ENCODE peak calls at places on chromosome 11, in six cellular contexts. S is colonic mucosa; C is fibroblast of lung; O is ELF-1; K is HFFc6; A is stimulated activated CD4-positive, alpha-beta T cell treated with anti-CD3 and anti-CD28 coated beads, Interleukin-4, amount 100 ng/mL, for 24 hours. D is an unnamed sample.

GRCh38 chr11:125250316-125250870 is 85.8 kb downstream of the PKNOX2 start:
- DNase-seq in A (no peak), O (no peak), C (no peak), S (no peak), K (no peak), D (no peak)

GRCh38 chr11:68206211-68206610 is 6.9 kb downstream of the KMT5B start:
- DNase-seq in K (peak), S (no peak), C (peak), A (no peak), O (peak), D (peak)

GRCh38 chr11:19890308-19890707 is 177.7 kb downstream of the NAV2 start:
- DNase-seq in C (peak), S (no peak), K (peak), O (no peak), A (no peak), D (peak)

GRCh38 chr11:116109228-116109627 is 605.0 kb upstream of the CADM1 start:
- DNase-seq in A (no peak), S (no peak), C (peak), K (no peak), O (no peak), D (peak)

GRCh38 chr11:72247584-72247983 is 3.6 kb upstream of the PHOX2A start:
- DNase-seq in A (no peak), C (no peak), K (no peak), S (no peak), O (no peak), D (no peak)

GRCh38 chr11:88508808-88509581 is 171.5 kb upstream of the CTSC start:
- DNase-seq in K (no peak), A (peak), O (peak), C (peak), S (peak), D (no peak)

GRCh38 chr11:47071871-47072270 is 104.8 kb downstream of the ARFGAP2 start:
- DNase-seq in S (no peak), O (peak), C (no peak), A (no peak), K (no peak), D (no peak)

GRCh38 chr11:78715639-78716311 is 141.1 kb upstream of the NARS2 start:
- DNase-seq in A (peak), O (peak), C (peak), K (peak), S (peak), D (peak)

D was measured in H4.